ENCODE peak calls at places on chromosomes 11 and 22, in six cellular contexts. One of them, this sample, is unnamed.

GRCh38 chr11:102267602-102268001 is 49.7 kb upstream of the BIRC3 start:
- DNase-seq in H1: no peak
- DNase-seq in type B pancreatic cell: no peak
- DNase-seq in EL: peak; percentile 71
- DNase-seq in neuronal stem cell: no peak
- DNase-seq in neural crest cell: no peak
- DNase-seq in this sample: no peak

GRCh38 chr22:27113211-27114030 is 456.0 kb downstream of the MIAT start:
- DNase-seq in H1: no peak
- DNase-seq in type B pancreatic cell: no peak
- DNase-seq in neuronal stem cell: no peak
- DNase-seq in neural crest cell: peak; percentile 28
- DNase-seq in EL: peak; percentile 96
- DNase-seq in this sample: peak; percentile 95

GRCh38 chr11:45216031-45216430 is 69.6 kb downstream of the PRDM11 start:
- DNase-seq in neuronal stem cell: no peak
- DNase-seq in type B pancreatic cell: no peak
- DNase-seq in H1: no peak
- DNase-seq in neural crest cell: no peak
- DNase-seq in EL: no peak
- DNase-seq in this sample: no peak

GRCh38 chr11:113401718-113402117 is 14.1 kb downstream of the ANKK1 start:
- DNase-seq in H1: no peak
- DNase-seq in EL: peak; percentile 28
- DNase-seq in type B pancreatic cell: no peak
- DNase-seq in neuronal stem cell: no peak
- DNase-seq in neural crest cell: no peak
- DNase-seq in this sample: no peak

GRCh38 chr11:46918087-46918751 is at the start of gene LRP4:
- DNase-seq in EL: peak; percentile 55
- DNase-seq in H1: no peak
- DNase-seq in neural crest cell: peak; percentile 39
- DNase-seq in neuronal stem cell: no peak
- DNase-seq in type B pancreatic cell: no peak
- DNase-seq in this sample: no peak

GRCh38 chr22:39142088-39142667 is 10.3 kb downstream of the CBX7 start:
- DNase-seq in neural crest cell: no peak
- DNase-seq in type B pancreatic cell: no peak
- DNase-seq in H1: no peak
- DNase-seq in neuronal stem cell: no peak
- DNase-seq in EL: no peak
- DNase-seq in this sample: no peak

GRCh38 chr11:8604078-8604723 is 10.2 kb upstream of the STK33 start:
- DNase-seq in neural crest cell: peak; percentile 56
- DNase-seq in EL: peak; percentile 100
- DNase-seq in H1: peak; percentile 17
- DNase-seq in type B pancreatic cell: no peak
- DNase-seq in neuronal stem cell: peak; percentile 51
- DNase-seq in this sample: peak; percentile 89

GRCh38 chr22:25666308-25666707 is 75.7 kb upstream of the MYO18B start:
- DNase-seq in H1: no peak
- DNase-seq in type B pancreatic cell: no peak
- DNase-seq in EL: no peak
- DNase-seq in neural crest cell: no peak
- DNase-seq in neuronal stem cell: no peak
- DNase-seq in this sample: no peak

GRCh38 chr11:115409691-115410220 is 94.5 kb downstream of the CADM1 start:
- DNase-seq in neuronal stem cell: no peak
- DNase-seq in H1: no peak
- DNase-seq in neural crest cell: no peak
- DNase-seq in EL: no peak
- DNase-seq in type B pancreatic cell: no peak
- DNase-seq in this sample: no peak

GRCh38 chr22:44088976-44089570 is 65.0 kb downstream of the PARVB start:
- DNase-seq in type B pancreatic cell: no peak
- DNase-seq in EL: peak; percentile 27
- DNase-seq in neuronal stem cell: no peak
- DNase-seq in H1: no peak
- DNase-seq in neural crest cell: no peak
- DNase-seq in this sample: no peak